ENCODE peak calls at places on chromosomes 4 and X, in six cellular contexts. B, D, H, K, O and X are unnamed samples.

GRCh38 chrX:96407501-96407900 is 277.1 kb upstream of the DIAPH2 start:
- DNase-seq in B (no peak), D (no peak), H (no peak), K (peak), O (peak), X (no peak)

GRCh38 chr4:52791936-52792335 is 40.7 kb upstream of the ERVMER34-1 start:
- DNase-seq in B (no peak), D (no peak), H (no peak), K (no peak), O (no peak), X (no peak)

GRCh38 chr4:29277381-29277780 is 1442.8 kb upstream of the PCDH7 start:
- DNase-seq in B (no peak), D (no peak), H (no peak), K (no peak), O (peak), X (no peak)

GRCh38 chr4:155392486-155393184 is 15.9 kb upstream of the MAP9 start:
- DNase-seq in B (no peak), D (no peak), H (no peak), K (no peak), O (no peak), X (no peak)

GRCh38 chrX:111353810-111354209 is 58.2 kb downstream of the DCX start:
- DNase-seq in B (no peak), D (no peak), H (no peak), K (no peak), O (no peak), X (no peak)

GRCh38 chrX:107646736-107647135 is 18.4 kb downstream of the PRPS1 start:
- DNase-seq in B (no peak), D (no peak), H (no peak), K (no peak), O (no peak), X (no peak)

GRCh38 chr4:38287090-38287843 is 327.1 kb downstream of the PTTG2 start:
- DNase-seq in B (no peak), D (no peak), H (no peak), K (no peak), O (no peak), X (no peak)

GRCh38 chrX:128021566-128021965 is 30.6 kb downstream of the ACTRT1 start:
- DNase-seq in B (no peak), D (no peak), H (no peak), K (no peak), O (no peak), X (no peak)

GRCh38 chrX:136754641-136755040 is 26.1 kb downstream of the ARHGEF6 start:
- DNase-seq in B (no peak), D (no peak), H (peak), K (no peak), O (no peak), X (no peak)

GRCh38 chrX:15525664-15526416 is 25.2 kb downstream of the BMX start:
- DNase-seq in B (no peak), D (no peak), H (no peak), K (no peak), O (no peak), X (no peak)

GRCh38 chr4:132275583-132276121 is 873.4 kb upstream of the PCDH10 start:
- DNase-seq in B (no peak), D (no peak), H (no peak), K (no peak), O (no peak), X (no peak)

GRCh38 chr4:89906787-89907521 is 12.3 kb downstream of the MMRN1 start:
- DNase-seq in B (no peak), D (no peak), H (no peak), K (no peak), O (no peak), X (no peak)

GRCh38 chr4:142126890-142127497 is 490.6 kb downstream of the IL15 start:
- DNase-seq in B (no peak), D (peak), H (no peak), K (peak), O (peak), X (peak)

GRCh38 chrX:4754878-4755604 is 1041.6 kb upstream of the PRKX start:
- DNase-seq in B (no peak), D (no peak), H (no peak), K (no peak), O (no peak), X (no peak)